ENCODE peak calls at places on chromosome 16, in seven cellular contexts. One of them, this sample, is unnamed.
A peak's percentile ranks its signal among the peaks of the same experiment; 100 is the strongest.

GRCh38 chr16:854808-855410 is 54.4 kb upstream of the GNG13 start:
- DNase-seq in AG08395: no peak
- DNase-seq in naive thymus-derived CD4-positive, alpha-beta T cell: no peak
- DNase-seq in cerebellar nuclear complex: no peak
- DNase-seq in NCI-H2029: no peak
- DNase-seq in stimulated activated CD4-positive, alpha-beta T cell treated with anti-CD3 and anti-CD28 coated beads, Interleukin-2, amount 100 ng/mL, for 4 hours: no peak
- DNase-seq in stimulated activated naive CD8-positive, alpha-beta T cell treated with anti-CD3 and anti-CD28 coated beads, Interleukin-15, Interleukin-2, amounts not matched to agents 100 U/mL and 50 U/mL, for 24 hours: no peak
- DNase-seq in this sample: no peak

GRCh38 chr16:50627419-50627818 is 53.7 kb downstream of the SNX20 start:
- DNase-seq in stimulated activated CD4-positive, alpha-beta T cell treated with anti-CD3 and anti-CD28 coated beads, Interleukin-2, amount 100 ng/mL, for 4 hours: peak; percentile 33
- DNase-seq in cerebellar nuclear complex: no peak
- DNase-seq in stimulated activated naive CD8-positive, alpha-beta T cell treated with anti-CD3 and anti-CD28 coated beads, Interleukin-15, Interleukin-2, amounts not matched to agents 100 U/mL and 50 U/mL, for 24 hours: peak; percentile 48
- DNase-seq in AG08395: peak; percentile 68
- DNase-seq in NCI-H2029: no peak
- DNase-seq in naive thymus-derived CD4-positive, alpha-beta T cell: peak; percentile 67
- DNase-seq in this sample: peak; percentile 35

GRCh38 chr16:12729448-12729847 is 74.2 kb downstream of the CPPED1 start:
- DNase-seq in cerebellar nuclear complex: no peak
- DNase-seq in NCI-H2029: no peak
- DNase-seq in stimulated activated CD4-positive, alpha-beta T cell treated with anti-CD3 and anti-CD28 coated beads, Interleukin-2, amount 100 ng/mL, for 4 hours: no peak
- DNase-seq in stimulated activated naive CD8-positive, alpha-beta T cell treated with anti-CD3 and anti-CD28 coated beads, Interleukin-15, Interleukin-2, amounts not matched to agents 100 U/mL and 50 U/mL, for 24 hours: no peak
- DNase-seq in naive thymus-derived CD4-positive, alpha-beta T cell: no peak
- DNase-seq in AG08395: peak; percentile 76
- DNase-seq in this sample: peak; percentile 53

GRCh38 chr16:84599528-84600202 is 18.2 kb downstream of the COTL1 start:
- DNase-seq in AG08395: peak; percentile 67
- DNase-seq in naive thymus-derived CD4-positive, alpha-beta T cell: peak; percentile 51
- DNase-seq in stimulated activated naive CD8-positive, alpha-beta T cell treated with anti-CD3 and anti-CD28 coated beads, Interleukin-15, Interleukin-2, amounts not matched to agents 100 U/mL and 50 U/mL, for 24 hours: peak; percentile 79
- DNase-seq in stimulated activated CD4-positive, alpha-beta T cell treated with anti-CD3 and anti-CD28 coated beads, Interleukin-2, amount 100 ng/mL, for 4 hours: peak; percentile 55
- DNase-seq in NCI-H2029: no peak
- DNase-seq in cerebellar nuclear complex: no peak
- DNase-seq in this sample: peak; percentile 43

GRCh38 chr16:13376174-13376573 is 474.8 kb downstream of the SHISA9 start:
- DNase-seq in stimulated activated naive CD8-positive, alpha-beta T cell treated with anti-CD3 and anti-CD28 coated beads, Interleukin-15, Interleukin-2, amounts not matched to agents 100 U/mL and 50 U/mL, for 24 hours: peak; percentile 4
- DNase-seq in cerebellar nuclear complex: no peak
- DNase-seq in naive thymus-derived CD4-positive, alpha-beta T cell: no peak
- DNase-seq in NCI-H2029: no peak
- DNase-seq in stimulated activated CD4-positive, alpha-beta T cell treated with anti-CD3 and anti-CD28 coated beads, Interleukin-2, amount 100 ng/mL, for 4 hours: no peak
- DNase-seq in AG08395: no peak
- DNase-seq in this sample: no peak

GRCh38 chr16:66894948-66895696 is 14.8 kb downstream of the PDP2 start:
- DNase-seq in cerebellar nuclear complex: peak; percentile 79
- DNase-seq in stimulated activated CD4-positive, alpha-beta T cell treated with anti-CD3 and anti-CD28 coated beads, Interleukin-2, amount 100 ng/mL, for 4 hours: peak; percentile 54
- DNase-seq in naive thymus-derived CD4-positive, alpha-beta T cell: peak; percentile 63
- DNase-seq in NCI-H2029: peak; percentile 2
- DNase-seq in stimulated activated naive CD8-positive, alpha-beta T cell treated with anti-CD3 and anti-CD28 coated beads, Interleukin-15, Interleukin-2, amounts not matched to agents 100 U/mL and 50 U/mL, for 24 hours: peak; percentile 57
- DNase-seq in AG08395: peak; percentile 83
- DNase-seq in this sample: peak; percentile 50

GRCh38 chr16:84718-85452 is 6.9 kb downstream of the MPG start:
- DNase-seq in naive thymus-derived CD4-positive, alpha-beta T cell: no peak
- DNase-seq in stimulated activated naive CD8-positive, alpha-beta T cell treated with anti-CD3 and anti-CD28 coated beads, Interleukin-15, Interleukin-2, amounts not matched to agents 100 U/mL and 50 U/mL, for 24 hours: peak; percentile 79
- DNase-seq in AG08395: peak; percentile 95
- DNase-seq in NCI-H2029: peak; percentile 90
- DNase-seq in cerebellar nuclear complex: no peak
- DNase-seq in stimulated activated CD4-positive, alpha-beta T cell treated with anti-CD3 and anti-CD28 coated beads, Interleukin-2, amount 100 ng/mL, for 4 hours: peak; percentile 42
- DNase-seq in this sample: peak; percentile 63

GRCh38 chr16:53945996-53946395 is 242.0 kb downstream of the FTO start:
- DNase-seq in naive thymus-derived CD4-positive, alpha-beta T cell: peak; percentile 17
- DNase-seq in stimulated activated naive CD8-positive, alpha-beta T cell treated with anti-CD3 and anti-CD28 coated beads, Interleukin-15, Interleukin-2, amounts not matched to agents 100 U/mL and 50 U/mL, for 24 hours: no peak
- DNase-seq in stimulated activated CD4-positive, alpha-beta T cell treated with anti-CD3 and anti-CD28 coated beads, Interleukin-2, amount 100 ng/mL, for 4 hours: no peak
- DNase-seq in AG08395: peak; percentile 49
- DNase-seq in cerebellar nuclear complex: no peak
- DNase-seq in NCI-H2029: no peak
- DNase-seq in this sample: peak; percentile 50